ENCODE peak calls at places on chromosomes 1 and 21, in five cellular contexts. V, K, J, S and E are unnamed samples. For H3K9me3 and H3K27me3, the result is how much of the 10 kb centered on the place peaks cover.

GRCh38 chr21:45478115-45478801 is 64.0 kb downstream of the SLC19A1 start:
- DNase-seq in V (peak), S (peak), K (peak), J (peak), E (peak)

GRCh38 chr1:39802496-39803260 is 14.0 kb upstream of the BMP8B start:
- DNase-seq in J (no peak), K (no peak), V (no peak), S (no peak), E (no peak)

GRCh38 chr21:45853703-45854342 is 127.7 kb upstream of the COL6A1 start:
- DNase-seq in V (no peak), K (no peak), S (no peak), J (no peak), E (no peak)

GRCh38 chr1:116329524-116330341 is 43.3 kb upstream of the ATP1A1 start:
- DNase-seq in J (no peak), V (no peak), S (no peak), K (no peak), E (no peak)

GRCh38 chr1:150156868-150157603 is 7.3 kb downstream of the PLEKHO1 start:
- DNase-seq in J (no peak), V (peak), K (no peak), S (no peak), E (no peak)

GRCh38 chr21:31108969-31109368 is 70.7 kb upstream of the KRTAP19-8 start:
- DNase-seq in J (no peak), S (peak), K (no peak), V (peak), E (no peak)

GRCh38 chr1:84493747-84494146 is 12.4 kb upstream of the SPATA1 start:
- DNase-seq in J (no peak), V (no peak), S (no peak), K (no peak), E (no peak)

GRCh38 chr1:165562576-165562975 is 18.8 kb downstream of the LRRC52 start:
- DNase-seq in J (no peak), K (no peak), V (no peak), S (no peak), E (peak)

GRCh38 chr1:209657140-209657879 is 5.1 kb upstream of the LAMB3 start:
- DNase-seq in J (no peak), K (no peak), S (no peak), V (no peak), E (no peak)

GRCh38 chr1:240149488-240150094 is 57.9 kb downstream of the FMN2 start:
- DNase-seq in S (peak), J (no peak), K (peak), V (peak), E (no peak)

GRCh38 chr21:39096754-39097153 is 86.5 kb downstream of the PSMG1 start:
- DNase-seq in K (no peak), V (no peak), J (no peak), S (no peak), E (no peak)

GRCh38 chr1:61560385-61560784 is 164.6 kb downstream of the TM2D1 start:
- DNase-seq in V (no peak), S (no peak), K (no peak), J (no peak), E (no peak)

GRCh38 chr1:44235794-44236193 is 22.5 kb downstream of the DMAP1 start:
- DNase-seq in V (no peak), S (no peak), J (no peak), K (no peak), E (no peak)

GRCh38 chr21:32687946-32688345 is 39.9 kb downstream of the SYNJ1 start:
- DNase-seq in S (no peak), K (no peak), J (no peak), V (no peak), E (no peak)

GRCh38 chr1:36137776-36138175 is 11.5 kb downstream of the TRAPPC3 start:
- DNase-seq in V (no peak), J (no peak), S (no peak), K (no peak), E (no peak)

GRCh38 chr1:149962039-149962647 is 25.5 kb upstream of the MTMR11 start:
- DNase-seq in J (no peak), S (peak), V (peak), K (peak), E (peak)

GRCh38 chr1:36351222-36351977 is 28.0 kb upstream of the EVA1B start:
- DNase-seq in K (no peak), S (peak), J (no peak), V (peak), E (peak)

GRCh38 chr1:204466416-204467405 is 27.9 kb downstream of the PIK3C2B start:
- DNase-seq in S (no peak), J (peak), V (no peak), K (no peak), E (no peak)

GRCh38 chr1:10776206-10776905 is 20.1 kb downstream of the CASZ1 start:
- DNase-seq in J (peak), S (no peak), K (no peak), V (no peak), E (peak)

GRCh38 chr1:59046730-59047157 is 250.2 kb upstream of the FGGY start:
- DNase-seq in J (no peak), V (peak), K (no peak), S (peak), E (no peak)

GRCh38 chr1:70487910-70488665 is 77.0 kb downstream of the CTH start:
- DNase-seq in V (peak), S (peak), J (no peak), K (peak), E (no peak)

GRCh38 chr1:160400646-160401486 is 502 bp downstream of the VANGL2 start:
- DNase-seq in K (no peak), J (no peak), V (no peak), S (no peak), E (no peak)

GRCh38 chr21:46091118-46091517 is 6.8 kb upstream of the COL6A2 start:
- DNase-seq in J (no peak), V (no peak), K (no peak), S (no peak), E (no peak)

GRCh38 chr1:116334868-116335649 is 38.0 kb upstream of the ATP1A1 start:
- DNase-seq in K (peak), S (no peak), V (peak), J (no peak), E (peak)

GRCh38 chr1:200896571-200897187 is 2.0 kb downstream of the INAVA start:
- DNase-seq in V (no peak), J (no peak), K (peak), S (no peak), E (no peak)

GRCh38 chr21:45747802-45748445 is 104.4 kb downstream of the PCBP3 start:
- DNase-seq in V (peak), S (peak), K (no peak), J (no peak), E (peak)

GRCh38 chr1:20666804-20667203 is 5.6 kb upstream of the DDOST start:
- DNase-seq in K (no peak), S (no peak), J (no peak), V (peak), E (peak)

GRCh38 chr1:191913234-191913948 is 244.9 kb upstream of the RGS18 start:
- DNase-seq in S (no peak), V (peak), J (no peak), K (no peak), E (no peak)

GRCh38 chr1:5297199-5297877 is 642.9 kb downstream of the AJAP1 start:
- DNase-seq in K (no peak), J (peak), S (no peak), V (no peak), E (peak)

GRCh38 chr1:171221665-171222591 is 26.4 kb upstream of the FMO1 start:
- DNase-seq in J (no peak), S (peak), K (no peak), V (peak), E (no peak)

GRCh38 chr1:230299148-230300006 is 126.8 kb downstream of the PGBD5 start:
- DNase-seq in K (peak), S (no peak), J (no peak), V (no peak), E (no peak)

GRCh38 chr1:26349196-26349885 is 4.6 kb downstream of the CRYBG2 start:
- DNase-seq in V (peak), S (peak), J (no peak), K (no peak), E (peak)

GRCh38 chr1:186983327-186983726 is 154.6 kb downstream of the PLA2G4A start:
- DNase-seq in K (no peak), S (peak), V (peak), J (peak), E (no peak)

GRCh38 chr1:71921197-71921596 is 361.1 kb downstream of the NEGR1 start:
- DNase-seq in V (no peak), J (no peak), K (no peak), S (no peak), E (no peak)

GRCh38 chr1:27560271-27561125 is 43.4 kb downstream of the AHDC1 start:
- DNase-seq in V (no peak), K (no peak), J (peak), S (no peak), E (no peak)
- H3K4me3 ChIP-seq in V (no peak), K (no peak), J (no peak), S (no peak), E (no peak)

DNA sequence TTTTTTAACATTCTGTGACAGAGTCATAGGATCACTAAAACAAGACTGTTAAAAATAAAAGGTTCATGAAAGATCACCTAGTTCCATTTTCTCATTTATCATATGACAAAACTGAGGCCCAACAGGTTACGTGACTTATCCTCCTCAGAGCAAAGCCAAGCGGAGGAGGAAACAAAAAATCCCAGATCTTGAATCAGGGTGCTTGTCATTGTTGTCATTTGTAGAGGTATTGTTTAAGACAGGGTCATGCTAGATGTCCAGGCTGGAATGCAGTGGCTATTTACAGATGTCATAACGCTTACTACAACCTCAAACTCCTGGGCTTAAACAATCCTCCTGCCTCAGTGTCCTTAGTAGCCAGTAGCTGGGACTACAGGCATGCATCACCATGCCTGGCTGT is 293.2 kb downstream of the DSCAM start:
- DNase-seq in K (no peak), J (no peak), V (no peak), S (no peak), E (no peak)
- H3K9me3 ChIP-seq in K (half or more), J (under half), V (under half), S (under half), E (under half)

GRCh38 chr1:175904808-175905207 is 161.4 kb upstream of the TNR start:
- DNase-seq in V (no peak), J (no peak), K (no peak), S (no peak), E (no peak)

GRCh38 chr1:175895966-175896365 is 152.6 kb upstream of the TNR start:
- DNase-seq in K (no peak), J (no peak), V (no peak), S (no peak), E (no peak)

GRCh38 chr1:175901076-175901475 is 157.7 kb upstream of the TNR start:
- DNase-seq in V (no peak), J (no peak), K (no peak), S (no peak), E (no peak)

GRCh38 chr1:175902281-175902680 is 158.9 kb upstream of the TNR start:
- DNase-seq in K (no peak), J (no peak), V (no peak), S (no peak), E (no peak)

DNA sequence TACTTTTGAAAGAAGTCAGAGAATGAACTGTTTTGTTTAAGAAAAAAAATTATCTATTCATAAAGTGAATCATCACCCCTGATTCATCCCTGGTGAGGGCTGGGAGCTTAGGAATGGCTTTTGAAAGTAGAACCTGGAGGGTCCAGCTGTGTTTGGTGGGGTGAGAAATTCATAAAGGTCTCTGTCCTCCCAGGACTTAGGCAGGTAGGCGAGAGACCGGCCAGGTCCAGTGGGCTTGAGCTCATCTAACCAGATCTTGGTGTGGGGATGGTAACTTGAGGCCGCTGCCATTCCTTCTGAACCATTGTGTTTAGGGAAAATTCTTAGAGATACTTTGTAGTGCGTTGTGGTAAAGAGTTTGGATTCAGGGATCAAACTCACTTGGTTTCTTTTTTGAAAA is 156.8 kb upstream of the TNR start:
- DNase-seq in S (no peak), K (no peak), J (no peak), V (peak), E (no peak)
- H3K27me3 ChIP-seq in S (under half), K (under half), J (under half), V (under half), E (under half)

DNA sequence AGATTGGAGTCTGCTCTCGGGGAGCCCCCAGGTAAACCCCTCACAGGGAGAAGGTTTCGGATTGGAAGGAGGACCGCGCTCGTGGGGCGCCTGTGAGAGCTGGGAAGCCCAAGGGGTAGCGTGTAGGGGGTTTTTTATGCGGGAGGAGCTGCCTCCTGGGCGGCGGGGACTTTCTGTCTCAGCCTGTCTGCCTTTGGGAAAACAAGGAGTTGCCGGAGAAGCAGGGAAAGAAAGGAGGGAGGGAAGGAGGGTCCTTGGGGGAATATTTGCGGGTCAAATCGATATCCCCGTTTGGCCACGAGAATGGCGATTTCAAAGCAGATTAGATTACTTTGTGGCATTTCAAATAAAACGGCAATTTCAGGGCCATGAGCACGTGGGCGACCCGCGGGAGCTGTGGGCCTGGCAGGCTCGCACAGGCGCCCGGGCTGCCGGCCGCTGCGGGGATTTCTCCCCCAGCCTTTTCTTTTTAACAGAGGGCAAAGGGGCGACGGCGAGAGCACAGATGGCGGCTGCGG is 9.7 kb downstream of the SIM2 start:
- DNase-seq in V (no peak), S (no peak), K (no peak), J (no peak), E (no peak)
- H3K4me3 ChIP-seq in V (no peak), S (no peak), K (no peak), J (peak), E (no peak)

GRCh38 chr21:26123012-26123411 is 47.6 kb downstream of the APP start:
- DNase-seq in K (no peak), J (no peak), S (no peak), V (peak), E (no peak)
- H3K9me3 ChIP-seq in K (under half), J (under half), S (under half), V (under half), E (under half)

GRCh38 chr1:220889333-220889732 is 10.1 kb downstream of the HLX start:
- DNase-seq in V (no peak), S (no peak), K (no peak), J (no peak), E (no peak)
- H3K27me3 ChIP-seq in V (under half), S (under half), K (half or more), J (half or more), E (under half)

GRCh38 chr1:94039871-94040569 is 80.9 kb downstream of the ABCA4 start:
- DNase-seq in V (no peak), J (peak), K (no peak), S (peak), E (no peak)
- H3K4me3 ChIP-seq in V (no peak), J (no peak), K (no peak), S (no peak), E (no peak)